ENCODE peak calls at places on chromosomes 4 and X, in four cellular contexts. S, M, Q and B are unnamed samples.

GRCh38 chr4:7912826-7913225 is 26.8 kb downstream of the AFAP1 start:
- DNase-seq in M (no peak), Q (no peak), S (no peak), B (no peak)

GRCh38 chr4:138188406-138189084 is 53.6 kb downstream of the SLC7A11 start:
- DNase-seq in S (no peak), M (no peak), Q (no peak), B (no peak)

GRCh38 chrX:153614818-153615217 is 15.9 kb upstream of the CCNQ start:
- DNase-seq in M (no peak), Q (no peak), S (no peak), B (no peak)

GRCh38 chr4:106691749-106692148 is 323.2 kb upstream of the GIMD1 start:
- DNase-seq in M (no peak), Q (no peak), S (no peak), B (no peak)

GRCh38 chrX:47283015-47283771 is 50.4 kb downstream of the USP11 start:
- DNase-seq in S (peak; percentile 31), Q (no peak), M (no peak), B (no peak)

GRCh38 chr4:88630756-88631155 is 38.5 kb downstream of the HERC3 start:
- DNase-seq in Q (no peak), S (no peak), M (no peak), B (no peak)

GRCh38 chrX:119150163-119151135 is 22.8 kb upstream of the KIAA1210 start:
- DNase-seq in S (no peak), M (no peak), Q (no peak), B (no peak)

GRCh38 chrX:10120828-10121227 is 35.9 kb upstream of the CLCN4 start:
- DNase-seq in Q (no peak), S (no peak), M (no peak), B (no peak)

GRCh38 chr4:3372933-3373465 is 68.8 kb upstream of the HGFAC start:
- DNase-seq in M (peak; percentile 69), Q (no peak), S (peak; percentile 73), B (peak; percentile 80)

GRCh38 chrX:107146670-107147069 is 28.0 kb upstream of the RBM41 start:
- DNase-seq in M (no peak), S (no peak), Q (peak; percentile 55), B (no peak)

GRCh38 chr4:71360844-71361243 is 22.0 kb downstream of the SLC4A4 start:
- DNase-seq in S (no peak), Q (no peak), M (no peak), B (no peak)

GRCh38 chr4:111849726-111850284 is 295.4 kb upstream of the FAM241A start:
- DNase-seq in S (no peak), Q (no peak), M (no peak), B (no peak)

DNA sequence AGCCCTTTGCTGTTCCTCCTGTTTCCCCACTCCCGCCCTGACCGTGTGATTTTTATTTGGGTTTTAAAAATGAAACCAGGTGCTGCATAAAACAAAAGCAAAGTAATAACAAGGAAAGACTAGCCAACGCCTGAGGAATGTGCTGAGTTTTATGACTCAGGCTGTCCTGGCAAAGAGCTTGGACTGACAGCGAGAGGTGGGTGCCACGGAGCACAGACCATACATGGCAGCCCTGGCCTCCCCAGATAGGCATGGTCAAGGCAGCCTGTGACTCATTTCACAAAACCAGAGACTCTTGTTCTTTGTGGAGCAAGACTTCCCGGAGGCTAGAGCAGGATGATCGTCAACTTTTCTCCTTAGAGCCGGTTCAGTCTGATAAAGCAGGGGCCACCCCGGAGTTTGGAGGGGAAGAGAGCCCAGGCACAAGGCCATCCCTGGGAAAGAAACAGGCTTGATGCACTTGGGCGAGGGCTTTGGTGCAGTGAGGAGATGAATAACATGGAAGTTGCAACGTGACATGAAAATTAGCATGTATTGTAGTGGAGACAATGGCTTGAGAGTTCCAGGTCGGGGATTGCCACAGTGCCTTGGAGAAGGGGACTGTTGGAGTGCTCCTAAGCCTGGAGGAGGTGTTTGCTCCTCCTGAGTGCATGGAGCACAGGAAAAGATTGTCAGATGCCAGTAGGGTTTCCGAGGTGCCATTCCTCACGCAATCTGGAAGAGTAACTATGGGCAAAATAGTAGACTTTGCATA is 54.8 kb downstream of the C4orf51 start:
- DNase-seq in M (peak; percentile 79), Q (peak; percentile 92), S (peak; percentile 90), B (peak; percentile 98)
- H3K27ac ChIP-seq in M (peak overlapping the region; percentile 98), Q (peak overlapping the region; percentile 100), S (peak overlapping the region; percentile 98), B (peak overlapping the region; percentile 99)

GRCh38 chr4:184461711-184462110 is 12.6 kb downstream of the IRF2 start:
- DNase-seq in Q (no peak), M (no peak), S (no peak), B (no peak)

GRCh38 chr4:184463158-184463557 is 11.2 kb downstream of the IRF2 start:
- DNase-seq in S (no peak), M (no peak), Q (no peak), B (no peak)

GRCh38 chr4:184462724-184463123 is 11.6 kb downstream of the IRF2 start:
- DNase-seq in M (no peak), Q (no peak), S (no peak), B (no peak)

GRCh38 chr4:184459413-184459812 is 14.9 kb downstream of the IRF2 start:
- DNase-seq in S (no peak), M (no peak), Q (no peak), B (no peak)

GRCh38 chr4:184460495-184461285 is 13.7 kb downstream of the IRF2 start:
- DNase-seq in S (no peak), Q (no peak), M (no peak), B (no peak)
- H3K27ac ChIP-seq in S (no peak overlapping the region), Q (no peak overlapping the region), M (no peak overlapping the region), B (no peak overlapping the region)

DNA sequence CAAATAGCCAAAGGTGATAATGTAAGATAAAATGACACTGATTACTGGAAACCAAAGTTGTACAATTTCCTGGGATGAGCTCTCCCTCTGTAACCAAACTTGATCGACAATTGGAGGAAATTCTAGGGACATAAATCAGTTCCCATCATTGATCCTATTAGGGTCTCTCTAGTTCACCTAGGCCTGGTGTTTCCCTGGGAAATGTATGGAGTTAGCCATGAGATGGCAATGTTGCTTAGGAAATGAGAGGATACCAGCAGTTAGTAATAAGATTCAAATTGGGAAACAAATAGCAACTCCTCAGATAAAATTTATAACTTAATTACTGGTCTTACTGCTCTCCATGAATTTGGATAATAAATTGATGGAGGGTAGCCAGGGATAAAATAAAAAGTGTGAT is 52.2 kb downstream of the SPATA18 start:
- DNase-seq in M (no peak), Q (no peak), S (no peak), B (no peak)
- H3K27ac ChIP-seq in M (no peak overlapping the region), Q (no peak overlapping the region), S (no peak overlapping the region), B (no peak overlapping the region)

GRCh38 chr4:53913098-53913497 is 151.3 kb downstream of the CHIC2 start:
- DNase-seq in M (no peak), Q (no peak), S (no peak), B (no peak)

GRCh38 chr4:53917719-53918118 is 146.7 kb downstream of the CHIC2 start:
- DNase-seq in Q (peak; percentile 83), M (no peak), S (no peak), B (no peak)

GRCh38 chr4:53916431-53916889 is 147.9 kb downstream of the CHIC2 start:
- DNase-seq in S (no peak), Q (no peak), M (no peak), B (no peak)

GRCh38 chr4:53913771-53914170 is 150.6 kb downstream of the CHIC2 start:
- DNase-seq in M (no peak), S (no peak), Q (no peak), B (no peak)

GRCh38 chr4:53914313-53915016 is 149.9 kb downstream of the CHIC2 start:
- DNase-seq in Q (peak; percentile 92), S (no peak), M (peak; percentile 34), B (no peak)
- H3K27ac ChIP-seq in Q (peak overlapping the region; percentile 98), S (no peak overlapping the region), M (no peak overlapping the region), B (no peak overlapping the region)

GRCh38 chr4:100630341-100630740 is 112.5 kb upstream of the EMCN start:
- DNase-seq in Q (no peak), S (no peak), M (no peak), B (no peak)
- H3K27ac ChIP-seq in Q (no peak overlapping the region), S (no peak overlapping the region), M (no peak overlapping the region), B (no peak overlapping the region)

GRCh38 chrX:5724123-5724522 is 504.5 kb downstream of the NLGN4X start:
- DNase-seq in Q (no peak), S (no peak), M (no peak), B (no peak)
- H3K27ac ChIP-seq in Q (no peak overlapping the region), S (no peak overlapping the region), M (no peak overlapping the region), B (no peak overlapping the region)

DNA sequence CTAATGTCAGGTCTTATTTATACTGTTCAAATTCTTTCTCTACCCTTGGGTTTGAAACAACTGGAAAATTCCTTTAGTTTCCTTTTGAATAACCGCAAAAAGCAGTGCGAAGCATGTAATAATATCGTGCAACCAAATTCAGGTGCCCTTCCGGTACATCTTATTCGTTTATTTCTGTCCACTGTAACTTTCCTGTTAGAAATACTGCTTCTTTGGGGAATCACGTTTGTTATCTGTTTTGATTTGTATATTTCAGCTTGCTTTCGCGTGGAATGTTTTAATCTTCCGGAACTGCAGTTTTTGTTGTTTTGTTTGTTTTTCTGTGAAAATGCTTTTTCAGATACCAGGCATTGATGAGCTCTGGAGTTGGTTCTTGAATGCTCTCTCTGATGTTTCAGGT is 85.7 kb upstream of the HPRT1 start:
- DNase-seq in Q (no peak), S (no peak), M (no peak), B (no peak)
- H3K27ac ChIP-seq in Q (peak overlapping the region; percentile 50), S (peak overlapping the region; percentile 86), M (peak overlapping the region; percentile 87), B (peak overlapping the region; percentile 95)

DNA sequence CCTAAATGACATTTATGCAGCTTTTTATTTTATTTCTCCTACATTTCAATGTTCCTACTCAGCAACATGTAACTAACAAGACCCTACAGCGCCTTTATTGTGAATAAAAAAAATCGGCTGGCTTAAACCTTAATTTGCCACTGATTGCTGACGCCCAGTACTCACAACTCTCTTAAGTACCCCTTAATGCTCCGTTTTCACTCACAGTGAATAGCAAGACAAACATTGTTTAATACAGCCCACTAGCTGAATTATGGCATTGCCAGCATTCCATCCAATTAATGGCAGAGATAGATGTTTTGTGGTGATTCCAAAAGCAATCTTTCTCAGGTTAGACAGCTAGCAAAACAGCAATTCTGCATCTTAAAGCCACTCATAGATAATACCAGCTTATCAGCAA is 61.1 kb downstream of the PPARGC1A start:
- DNase-seq in Q (no peak), M (no peak), S (no peak), B (no peak)
- H3K27ac ChIP-seq in Q (no peak overlapping the region), M (peak overlapping the region; percentile 54), S (no peak overlapping the region), B (no peak overlapping the region)

DNA sequence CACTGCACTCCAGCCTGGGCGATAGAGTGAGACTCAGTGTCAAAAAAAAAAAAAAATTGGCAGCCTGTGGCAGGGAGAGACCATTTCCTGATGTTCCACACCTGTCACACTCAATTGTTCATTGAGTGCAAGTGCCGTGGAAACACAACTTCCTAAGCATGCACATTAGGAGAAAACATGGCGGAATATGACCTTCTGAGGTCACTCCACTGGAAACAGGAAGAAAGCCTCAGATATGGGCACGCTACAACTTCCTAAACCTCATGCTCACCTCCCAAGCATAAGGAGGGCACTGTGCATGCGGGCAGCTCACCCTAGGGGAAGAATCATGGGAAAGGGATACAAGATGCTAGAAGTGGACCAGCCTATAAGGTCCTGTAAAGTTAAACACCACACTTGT is 28.5 kb upstream of the CD99 start:
- DNase-seq in Q (no peak), M (no peak), S (no peak), B (no peak)
- H3K27ac ChIP-seq in Q (no peak overlapping the region), M (no peak overlapping the region), S (no peak overlapping the region), B (no peak overlapping the region)

GRCh38 chr4:102244878-102245535 is 100.3 kb downstream of the SLC39A8 start:
- DNase-seq in S (no peak), M (no peak), Q (no peak), B (no peak)
- H3K27ac ChIP-seq in S (no peak overlapping the region), M (no peak overlapping the region), Q (no peak overlapping the region), B (no peak overlapping the region)